ENCODE peak calls at places on chromosomes 13 and 19, in eight cellular contexts. One of them, this sample, is unnamed.

GRCh38 chr19:37519890-37520289 is 13.2 kb downstream of the ZNF793 start:
- DNase-seq in stomach: no peak
- DNase-seq in psoas muscle: no peak
- DNase-seq in coronary artery: no peak
- DNase-seq in putamen: no peak
- DNase-seq in pancreas: no peak
- DNase-seq in GM18507: no peak
- DNase-seq in A549: no peak
- DNase-seq in this sample: no peak

GRCh38 chr13:104011505-104012270 is 945.5 kb upstream of the SLC10A2 start:
- DNase-seq in stomach: peak
- DNase-seq in psoas muscle: peak
- DNase-seq in coronary artery: no peak
- DNase-seq in putamen: peak
- DNase-seq in pancreas: no peak
- DNase-seq in GM18507: no peak
- DNase-seq in A549: no peak
- DNase-seq in this sample: peak

GRCh38 chr19:38675611-38676010 is 28.2 kb downstream of the ACTN4 start:
- DNase-seq in stomach: no peak
- DNase-seq in psoas muscle: peak
- DNase-seq in coronary artery: no peak
- DNase-seq in putamen: no peak
- DNase-seq in pancreas: peak
- DNase-seq in GM18507: no peak
- DNase-seq in A549: no peak
- DNase-seq in this sample: no peak

GRCh38 chr19:49565261-49565660 is 15.1 kb downstream of the NOSIP start:
- DNase-seq in stomach: peak
- DNase-seq in psoas muscle: no peak
- DNase-seq in coronary artery: no peak
- DNase-seq in putamen: no peak
- DNase-seq in pancreas: no peak
- DNase-seq in GM18507: no peak
- DNase-seq in A549: no peak
- DNase-seq in this sample: no peak

GRCh38 chr13:25231537-25231936 is 55.8 kb downstream of the MTMR6 start:
- DNase-seq in stomach: no peak
- DNase-seq in psoas muscle: no peak
- DNase-seq in coronary artery: no peak
- DNase-seq in putamen: no peak
- DNase-seq in pancreas: no peak
- DNase-seq in GM18507: no peak
- DNase-seq in A549: no peak
- DNase-seq in this sample: no peak

GRCh38 chr13:78602561-78603239 is 652 bp downstream of the POU4F1 start:
- DNase-seq in stomach: no peak
- DNase-seq in psoas muscle: no peak
- DNase-seq in coronary artery: no peak
- DNase-seq in putamen: no peak
- DNase-seq in pancreas: no peak
- DNase-seq in GM18507: no peak
- DNase-seq in A549: no peak
- DNase-seq in this sample: no peak

GRCh38 chr19:47040869-47041268 is 7.6 kb downstream of the TMEM160 start:
- DNase-seq in stomach: no peak
- DNase-seq in psoas muscle: no peak
- DNase-seq in coronary artery: no peak
- DNase-seq in putamen: no peak
- DNase-seq in pancreas: no peak
- DNase-seq in GM18507: no peak
- DNase-seq in A549: no peak
- DNase-seq in this sample: no peak

GRCh38 chr19:1266818-1267440 is 2.2 kb upstream of the CIRBP start:
- DNase-seq in stomach: peak
- DNase-seq in psoas muscle: peak
- DNase-seq in coronary artery: peak
- DNase-seq in putamen: no peak
- DNase-seq in pancreas: peak
- DNase-seq in GM18507: no peak
- DNase-seq in A549: peak
- DNase-seq in this sample: peak

GRCh38 chr13:20258208-20258962 is 26.3 kb upstream of the GJB6 start:
- DNase-seq in stomach: no peak
- DNase-seq in psoas muscle: no peak
- DNase-seq in coronary artery: no peak
- DNase-seq in putamen: no peak
- DNase-seq in pancreas: no peak
- DNase-seq in GM18507: no peak
- DNase-seq in A549: peak
- DNase-seq in this sample: peak

GRCh38 chr19:3162418-3163229 is 15.9 kb upstream of the S1PR4 start:
- DNase-seq in stomach: no peak
- DNase-seq in psoas muscle: no peak
- DNase-seq in coronary artery: no peak
- DNase-seq in putamen: no peak
- DNase-seq in pancreas: no peak
- DNase-seq in GM18507: no peak
- DNase-seq in A549: peak
- DNase-seq in this sample: no peak

GRCh38 chr13:46295531-46296464 is 84.1 kb downstream of the LRRC63 start:
- DNase-seq in stomach: peak
- DNase-seq in psoas muscle: no peak
- DNase-seq in coronary artery: no peak
- DNase-seq in putamen: peak
- DNase-seq in pancreas: no peak
- DNase-seq in GM18507: no peak
- DNase-seq in A549: no peak
- DNase-seq in this sample: no peak

GRCh38 chr19:11496391-11497163 is 9.1 kb downstream of the ZNF653 start:
- DNase-seq in stomach: peak
- DNase-seq in psoas muscle: peak
- DNase-seq in coronary artery: no peak
- DNase-seq in putamen: no peak
- DNase-seq in pancreas: peak
- DNase-seq in GM18507: no peak
- DNase-seq in A549: peak
- DNase-seq in this sample: peak

GRCh38 chr13:112998506-112999280 is 29.7 kb downstream of the MCF2L start:
- DNase-seq in stomach: no peak
- DNase-seq in psoas muscle: no peak
- DNase-seq in coronary artery: no peak
- DNase-seq in putamen: no peak
- DNase-seq in pancreas: no peak
- DNase-seq in GM18507: no peak
- DNase-seq in A549: no peak
- DNase-seq in this sample: no peak

GRCh38 chr19:45577111-45577905 is 7.3 kb downstream of the OPA3 start:
- DNase-seq in stomach: peak
- DNase-seq in psoas muscle: peak
- DNase-seq in coronary artery: no peak
- DNase-seq in putamen: no peak
- DNase-seq in pancreas: peak
- DNase-seq in GM18507: no peak
- DNase-seq in A549: peak
- DNase-seq in this sample: peak

GRCh38 chr13:95258619-95259194 is 42.5 kb downstream of the ABCC4 start:
- DNase-seq in stomach: no peak
- DNase-seq in psoas muscle: no peak
- DNase-seq in coronary artery: no peak
- DNase-seq in putamen: no peak
- DNase-seq in pancreas: peak
- DNase-seq in GM18507: peak
- DNase-seq in A549: peak
- DNase-seq in this sample: peak

GRCh38 chr19:37817180-37817911 is 38.0 kb upstream of the ZNF573 start:
- DNase-seq in stomach: peak
- DNase-seq in psoas muscle: peak
- DNase-seq in coronary artery: peak
- DNase-seq in putamen: peak
- DNase-seq in pancreas: peak
- DNase-seq in GM18507: no peak
- DNase-seq in A549: no peak
- DNase-seq in this sample: no peak

GRCh38 chr19:16075430-16076153 is 703 bp upstream of the TPM4 start:
- DNase-seq in stomach: no peak
- DNase-seq in psoas muscle: no peak
- DNase-seq in coronary artery: no peak
- DNase-seq in putamen: no peak
- DNase-seq in pancreas: no peak
- DNase-seq in GM18507: no peak
- DNase-seq in A549: no peak
- DNase-seq in this sample: no peak

GRCh38 chr19:7928741-7929701 is 3.1 kb upstream of the CTXN1 start:
- DNase-seq in stomach: no peak
- DNase-seq in psoas muscle: peak
- DNase-seq in coronary artery: no peak
- DNase-seq in putamen: no peak
- DNase-seq in pancreas: peak
- DNase-seq in GM18507: no peak
- DNase-seq in A549: peak
- DNase-seq in this sample: peak

GRCh38 chr19:11550265-11550664 is 8.8 kb downstream of the ELOF1 start:
- DNase-seq in stomach: no peak
- DNase-seq in psoas muscle: no peak
- DNase-seq in coronary artery: no peak
- DNase-seq in putamen: no peak
- DNase-seq in pancreas: no peak
- DNase-seq in GM18507: no peak
- DNase-seq in A549: no peak
- DNase-seq in this sample: no peak

GRCh38 chr19:33677745-33678426 is 56.1 kb downstream of the CHST8 start:
- DNase-seq in stomach: peak
- DNase-seq in psoas muscle: no peak
- DNase-seq in coronary artery: peak
- DNase-seq in putamen: no peak
- DNase-seq in pancreas: no peak
- DNase-seq in GM18507: no peak
- DNase-seq in A549: no peak
- DNase-seq in this sample: no peak

GRCh38 chr19:22052644-22053013 is 345 bp downstream of the ZNF257 start:
- DNase-seq in stomach: no peak
- DNase-seq in psoas muscle: peak
- DNase-seq in coronary artery: no peak
- DNase-seq in putamen: no peak
- DNase-seq in pancreas: peak
- DNase-seq in GM18507: no peak
- DNase-seq in A549: no peak
- DNase-seq in this sample: no peak

This sample was measured in ACHN.